ENCODE peak calls at places on chromosomes 4 and X, in nine cellular contexts. A is NCI-H748 treated with DMSO at 0.1 percent for 48 hours; K is SW 1271; Z is effector memory CD4-positive, alpha-beta T cell; R is stimulated activated CD4-positive, alpha-beta T cell treated with anti-CD3 and anti-CD28 coated beads, TNF-alpha, amount 100 ng/mL, for 4 hours; B is stimulated activated CD8-positive, alpha-beta memory T cell treated with anti-CD3 and anti-CD28 coated beads, Interleukin-15, amount 100 ng/mL, for 1 hour; N is KG1; P is upper lobe of left lung; G is left ventricle myocardium superior. C is an unnamed sample.

GRCh38 chr4:16437836-16438235 is 211.6 kb upstream of the TAPT1 start:
- DNase-seq in A (no peak), K (no peak), Z (no peak), R (no peak), B (no peak), N (no peak), P (no peak), G (no peak), C (no peak)

GRCh38 chrX:23334871-23335599 is 386 bp downstream of the PTCHD1 start:
- DNase-seq in A (peak), K (no peak), Z (no peak), R (no peak), B (no peak), N (no peak), P (no peak), G (no peak), C (no peak)

GRCh38 chrX:143571521-143571920 is 54.2 kb upstream of the SPANXN3 start:
- DNase-seq in A (no peak), K (no peak), Z (no peak), R (no peak), B (no peak), N (no peak), P (no peak), G (no peak), C (no peak)

GRCh38 chr4:7334521-7335275 is 100.0 kb downstream of the PSAPL1 start:
- DNase-seq in A (no peak), K (no peak), Z (no peak), R (no peak), B (no peak), N (no peak), P (no peak), G (no peak), C (no peak)

GRCh38 chrX:120251471-120252011 is 929 bp downstream of the ZBTB33 start:
- DNase-seq in A (peak), K (no peak), Z (no peak), R (no peak), B (no peak), N (peak), P (peak), G (peak), C (no peak)

GRCh38 chr4:137961051-137961438 is 281.1 kb downstream of the SLC7A11 start:
- DNase-seq in A (no peak), K (no peak), Z (no peak), R (no peak), B (no peak), N (no peak), P (peak), G (no peak), C (no peak)

GRCh38 chr4:21795091-21795490 is 153.5 kb downstream of the KCNIP4 start:
- DNase-seq in A (no peak), K (no peak), Z (no peak), R (no peak), B (no peak), N (no peak), P (no peak), G (no peak), C (no peak)

GRCh38 chr4:119525005-119525749 is 103.4 kb downstream of the PDE5A start:
- DNase-seq in A (no peak), K (peak), Z (no peak), R (no peak), B (no peak), N (no peak), P (no peak), G (no peak), C (no peak)

GRCh38 chr4:72505314-72505744 is 63.7 kb downstream of the ADAMTS3 start:
- DNase-seq in A (no peak), K (no peak), Z (no peak), R (no peak), B (no peak), N (no peak), P (peak), G (no peak), C (no peak)

GRCh38 chrX:19659929-19660328 is 144.6 kb upstream of the MAP3K15 start:
- DNase-seq in A (no peak), K (no peak), Z (no peak), R (no peak), B (no peak), N (no peak), P (no peak), G (no peak), C (no peak)

GRCh38 chrX:95903490-95903889 is 781.2 kb upstream of the DIAPH2 start:
- DNase-seq in A (no peak), K (no peak), Z (no peak), R (no peak), B (no peak), N (no peak), P (no peak), G (no peak), C (no peak)